ENCODE peak calls at places on chromosomes 13 and 19, in four cellular contexts. One of them, this sample, is unnamed.
A peak's percentile ranks its signal among the peaks of the same experiment; 100 is the strongest.

GRCh38 chr13:37640499-37640898 is 41.9 kb upstream of the POSTN start:
- DNase-seq in HEK293T: peak; percentile 41
- DNase-seq in AG09319: peak; percentile 46
- DNase-seq in stimulated activated naive CD4-positive, alpha-beta T cell treated with Interleukin-2 at 50 U/mL for 16 hours: no peak
- DNase-seq in this sample: no peak

GRCh38 chr13:21478881-21479808 is 20.0 kb upstream of the ZDHHC20 start:
- DNase-seq in HEK293T: peak; percentile 20
- DNase-seq in AG09319: peak; percentile 50
- DNase-seq in stimulated activated naive CD4-positive, alpha-beta T cell treated with Interleukin-2 at 50 U/mL for 16 hours: no peak
- DNase-seq in this sample: peak; percentile 72

GRCh38 chr19:40200352-40201099 is 9.3 kb downstream of the MAP3K10 start:
- DNase-seq in HEK293T: no peak
- DNase-seq in AG09319: no peak
- DNase-seq in stimulated activated naive CD4-positive, alpha-beta T cell treated with Interleukin-2 at 50 U/mL for 16 hours: no peak
- DNase-seq in this sample: no peak

GRCh38 chr19:50549927-50550593 is 18.2 kb downstream of the LRRC4B start:
- DNase-seq in HEK293T: no peak
- DNase-seq in AG09319: no peak
- DNase-seq in stimulated activated naive CD4-positive, alpha-beta T cell treated with Interleukin-2 at 50 U/mL for 16 hours: no peak
- DNase-seq in this sample: no peak

GRCh38 chr13:60211548-60211947 is 47.8 kb upstream of the DIAPH3 start:
- DNase-seq in HEK293T: no peak
- DNase-seq in AG09319: no peak
- DNase-seq in stimulated activated naive CD4-positive, alpha-beta T cell treated with Interleukin-2 at 50 U/mL for 16 hours: no peak
- DNase-seq in this sample: no peak

GRCh38 chr13:59679239-59679638 is 484.5 kb downstream of the DIAPH3 start:
- DNase-seq in HEK293T: no peak
- DNase-seq in AG09319: no peak
- DNase-seq in stimulated activated naive CD4-positive, alpha-beta T cell treated with Interleukin-2 at 50 U/mL for 16 hours: no peak
- DNase-seq in this sample: no peak

GRCh38 chr19:41367848-41368301 is 3.9 kb upstream of the B9D2 start:
- DNase-seq in HEK293T: no peak
- DNase-seq in AG09319: peak; percentile 78
- DNase-seq in stimulated activated naive CD4-positive, alpha-beta T cell treated with Interleukin-2 at 50 U/mL for 16 hours: no peak
- DNase-seq in this sample: no peak

GRCh38 chr19:38805180-38805579 is 7.6 kb downstream of the LGALS4 start:
- DNase-seq in HEK293T: no peak
- DNase-seq in AG09319: no peak
- DNase-seq in stimulated activated naive CD4-positive, alpha-beta T cell treated with Interleukin-2 at 50 U/mL for 16 hours: no peak
- DNase-seq in this sample: no peak

GRCh38 chr13:94716016-94716415 is 3.7 kb upstream of the SOX21 start:
- DNase-seq in HEK293T: peak; percentile 47
- DNase-seq in AG09319: no peak
- DNase-seq in stimulated activated naive CD4-positive, alpha-beta T cell treated with Interleukin-2 at 50 U/mL for 16 hours: no peak
- DNase-seq in this sample: no peak

GRCh38 chr19:13463296-13463695 is 43.0 kb downstream of the CACNA1A start:
- DNase-seq in HEK293T: peak; percentile 38
- DNase-seq in AG09319: no peak
- DNase-seq in stimulated activated naive CD4-positive, alpha-beta T cell treated with Interleukin-2 at 50 U/mL for 16 hours: no peak
- DNase-seq in this sample: no peak

GRCh38 chr13:36548129-36548528 is 115.8 kb downstream of the CCNA1 start:
- DNase-seq in HEK293T: no peak
- DNase-seq in AG09319: no peak
- DNase-seq in stimulated activated naive CD4-positive, alpha-beta T cell treated with Interleukin-2 at 50 U/mL for 16 hours: no peak
- DNase-seq in this sample: no peak

GRCh38 chr13:83907196-83907989 is 25.1 kb upstream of the SLITRK1 start:
- DNase-seq in HEK293T: no peak
- DNase-seq in AG09319: no peak
- DNase-seq in stimulated activated naive CD4-positive, alpha-beta T cell treated with Interleukin-2 at 50 U/mL for 16 hours: no peak
- DNase-seq in this sample: no peak